ENCODE peak calls at places on chromosomes 6 and 20, in five cellular contexts. O is mesendoderm, A is GM23338, I is GM23248, R is pancreas. M is an unnamed sample.

GRCh38 chr6:24441599-24441904 is 38.8 kb downstream of the MRS2 start:
- DNase-seq in A (no peak), R (no peak), I (no peak), O (no peak), M (no peak)

GRCh38 chr6:156633291-156633690 is 143.9 kb upstream of the ARID1B start:
- DNase-seq in I (no peak), R (no peak), A (no peak), O (no peak), M (no peak)

GRCh38 chr6:166507380-166507779 is 79.1 kb downstream of the RAMACL start:
- DNase-seq in A (no peak), O (no peak), I (no peak), R (no peak), M (no peak)

GRCh38 chr6:161001421-161001820 is 9.9 kb downstream of the MAP3K4 start:
- DNase-seq in A (no peak), I (no peak), R (no peak), O (no peak), M (no peak)

GRCh38 chr20:4225778-4226177 is 210.4 kb upstream of the RNF24 start:
- DNase-seq in R (no peak), I (peak), A (no peak), O (no peak), M (peak)

GRCh38 chr6:53579338-53579737 is 34.4 kb upstream of the GCLC start:
- DNase-seq in I (no peak), R (no peak), A (no peak), O (no peak), M (no peak)

GRCh38 chr6:47655719-47656595 is 42.4 kb upstream of the ADGRF4 start:
- DNase-seq in I (peak), O (peak), R (no peak), A (peak), M (no peak)

GRCh38 chr20:23227976-23228375 is 122.6 kb upstream of the NXT1 start:
- DNase-seq in R (no peak), O (no peak), I (no peak), A (no peak), M (no peak)

GRCh38 chr20:63176035-63176434 is 39.9 kb downstream of the YTHDF1 start:
- DNase-seq in O (no peak), R (no peak), A (peak), I (peak), M (no peak)

GRCh38 chr6:77511860-77512259 is 48.6 kb upstream of the HTR1B start:
- DNase-seq in A (no peak), R (no peak), I (no peak), O (no peak), M (no peak)

GRCh38 chr20:39822667-39823066 is 860.5 kb downstream of the DHX35 start:
- DNase-seq in R (no peak), I (peak), A (no peak), O (no peak), M (no peak)

DNA sequence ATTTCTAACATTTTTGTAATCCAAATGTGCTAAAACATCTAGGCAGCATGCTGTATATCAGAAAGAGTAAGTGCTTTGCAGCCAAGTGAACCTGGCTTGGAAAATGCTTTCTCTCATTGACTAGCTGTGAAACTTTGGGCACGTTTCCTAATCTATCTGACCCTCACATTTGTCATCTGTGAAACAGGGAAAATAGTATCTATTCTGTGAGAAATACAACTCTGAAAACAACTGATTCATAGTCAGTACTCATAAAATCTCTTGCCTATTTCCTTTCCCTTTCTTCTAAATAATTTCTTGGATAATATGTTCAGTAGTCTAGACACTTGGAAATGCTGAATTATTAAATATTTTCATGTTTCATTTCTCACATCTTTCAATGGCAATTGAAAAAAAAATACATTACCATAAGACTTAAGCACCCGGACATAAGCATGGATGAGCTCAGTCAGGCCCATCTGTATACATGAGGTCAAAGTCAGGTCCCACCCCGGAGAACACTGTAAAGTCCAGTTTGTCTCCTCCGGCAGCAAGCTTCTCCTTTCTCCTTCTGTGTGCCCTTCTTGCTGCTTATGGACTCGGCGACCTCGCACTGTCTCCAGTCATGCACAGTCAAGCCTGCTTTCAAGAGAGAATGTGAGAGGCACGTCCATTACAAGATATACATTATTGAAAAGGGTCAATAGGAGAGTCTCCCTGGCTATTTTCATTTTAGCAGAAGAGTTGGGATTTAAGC is 455.0 kb upstream of the SOX4 start:
- DNase-seq in O (no peak), R (no peak), I (peak), A (no peak), M (no peak)
- H3K27ac ChIP-seq in O (no peak), R (no peak), I (no peak), A (no peak), M (no peak)

GRCh38 chr20:60236613-60237012 is 278.4 kb downstream of the CDH26 start:
- DNase-seq in I (no peak), O (no peak), R (no peak), A (no peak), M (no peak)

GRCh38 chr20:60232380-60232779 is 274.2 kb downstream of the CDH26 start:
- DNase-seq in A (no peak), O (no peak), I (no peak), R (no peak), M (no peak)

GRCh38 chr20:60228255-60228654 is 270.0 kb downstream of the CDH26 start:
- DNase-seq in R (no peak), A (no peak), O (no peak), I (no peak), M (no peak)

GRCh38 chr20:60237981-60238380 is 279.8 kb downstream of the CDH26 start:
- DNase-seq in A (no peak), O (no peak), R (no peak), I (no peak), M (no peak)

GRCh38 chr20:60233006-60233405 is 274.8 kb downstream of the CDH26 start:
- DNase-seq in I (no peak), O (no peak), A (no peak), R (no peak), M (no peak)
- H3K27ac ChIP-seq in I (no peak), O (no peak), A (no peak), R (no peak), M (no peak)

GRCh38 chr20:20390393-20390792 is 22.5 kb downstream of the INSM1 start:
- DNase-seq in A (no peak), O (no peak), R (no peak), I (no peak), M (no peak)
- H3K27ac ChIP-seq in A (no peak), O (no peak), R (no peak), I (no peak), M (no peak)

GRCh38 chr6:119497988-119498727 is 148.6 kb upstream of the MAN1A1 start:
- DNase-seq in O (no peak), I (no peak), A (no peak), R (no peak), M (no peak)
- H3K27ac ChIP-seq in O (no peak), I (no peak), A (no peak), R (no peak), M (no peak)

GRCh38 chr6:150247803-150248202 is 105.0 kb downstream of the PPP1R14C start:
- DNase-seq in A (no peak), I (no peak), R (no peak), O (no peak), M (no peak)
- H3K27ac ChIP-seq in A (no peak), I (no peak), R (no peak), O (no peak), M (no peak)

DNA sequence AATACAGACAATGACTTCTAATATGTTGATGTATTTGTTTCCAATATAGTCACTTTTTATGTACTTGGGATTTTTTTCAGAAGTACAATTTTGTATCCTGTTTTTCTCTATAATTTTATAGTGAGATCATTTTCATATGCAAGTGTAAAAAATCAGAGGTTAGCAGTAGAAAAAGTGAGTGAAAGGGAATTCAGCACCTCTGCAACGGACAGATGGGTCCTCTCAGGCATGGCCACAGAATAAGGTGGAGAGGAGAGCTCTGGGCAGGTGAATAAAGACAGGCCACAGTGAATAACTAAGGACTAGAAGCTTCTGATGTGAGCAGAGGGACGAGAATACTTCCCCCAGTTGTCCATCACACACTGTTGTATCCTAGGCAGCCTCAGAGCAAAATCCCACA is 210.1 kb upstream of the CNR1 start:
- DNase-seq in A (no peak), I (no peak), R (no peak), O (no peak), M (no peak)
- H3K27ac ChIP-seq in A (no peak), I (no peak), R (no peak), O (no peak), M (no peak)

DNA sequence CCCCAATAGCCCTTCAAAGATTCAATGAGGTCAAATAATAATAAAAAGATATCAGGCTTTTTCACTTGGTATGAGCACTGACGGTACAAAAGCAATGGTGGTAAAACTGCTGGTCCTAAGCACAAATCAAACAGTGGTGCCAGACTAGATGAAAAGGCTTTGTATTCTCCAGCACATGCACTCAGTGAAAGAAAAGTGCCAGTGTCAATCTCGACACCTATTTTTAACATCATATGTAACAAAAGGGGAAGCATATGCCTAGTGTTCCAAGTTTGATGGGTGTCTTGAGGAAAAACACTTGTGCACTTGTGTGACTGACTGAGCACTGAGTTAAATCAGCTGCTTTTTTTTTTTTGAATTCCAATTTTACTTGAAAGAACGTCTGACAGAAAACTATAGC is 27.3 kb downstream of the MED23 start:
- DNase-seq in I (no peak), O (no peak), R (no peak), A (no peak), M (no peak)
- H3K27ac ChIP-seq in I (no peak), O (no peak), R (no peak), A (no peak), M (no peak)

GRCh38 chr20:16081421-16081820 is 491.8 kb downstream of the KIF16B start:
- DNase-seq in A (no peak), R (no peak), O (no peak), I (no peak), M (no peak)
- H3K27ac ChIP-seq in A (no peak), R (no peak), O (no peak), I (no peak), M (no peak)